ENCODE peak calls at places on chromosomes 11 and 22, in four cellular contexts. One of them, this sample, is unnamed.

GRCh38 chr11:72762641-72763304 is 10.6 kb upstream of the ARAP1 start:
- DNase-seq in heart left ventricle: no peak
- DNase-seq in CD4-positive, CD25-positive, alpha-beta regulatory T cell: no peak
- DNase-seq in esophagus squamous epithelium: no peak
- DNase-seq in this sample: no peak

GRCh38 chr11:44885919-44886318 is 64.8 kb downstream of the TP53I11 start:
- DNase-seq in CD4-positive, CD25-positive, alpha-beta regulatory T cell: no peak
- DNase-seq in esophagus squamous epithelium: no peak
- DNase-seq in heart left ventricle: no peak
- DNase-seq in this sample: no peak

GRCh38 chr22:36352775-36353507 is 34.8 kb downstream of the MYH9 start:
- DNase-seq in esophagus squamous epithelium: no peak
- DNase-seq in CD4-positive, CD25-positive, alpha-beta regulatory T cell: peak
- DNase-seq in heart left ventricle: peak
- DNase-seq in this sample: peak

GRCh38 chr11:109209572-109209971 is 212.4 kb upstream of the C11orf87 start:
- DNase-seq in esophagus squamous epithelium: no peak
- DNase-seq in CD4-positive, CD25-positive, alpha-beta regulatory T cell: no peak
- DNase-seq in heart left ventricle: no peak
- DNase-seq in this sample: no peak

GRCh38 chr11:27456140-27456801 is 16.3 kb downstream of the LGR4 start:
- DNase-seq in esophagus squamous epithelium: no peak
- DNase-seq in CD4-positive, CD25-positive, alpha-beta regulatory T cell: no peak
- DNase-seq in heart left ventricle: no peak
- DNase-seq in this sample: no peak

GRCh38 chr11:45025716-45026492 is 75.2 kb upstream of the TP53I11 start:
- DNase-seq in CD4-positive, CD25-positive, alpha-beta regulatory T cell: no peak
- DNase-seq in esophagus squamous epithelium: no peak
- DNase-seq in heart left ventricle: peak
- DNase-seq in this sample: peak

GRCh38 chr11:35088676-35089075 is 50.3 kb upstream of the CD44 start:
- DNase-seq in esophagus squamous epithelium: no peak
- DNase-seq in heart left ventricle: no peak
- DNase-seq in CD4-positive, CD25-positive, alpha-beta regulatory T cell: no peak
- DNase-seq in this sample: no peak

GRCh38 chr11:87173185-87174039 is 135.7 kb downstream of the TMEM135 start:
- DNase-seq in esophagus squamous epithelium: no peak
- DNase-seq in heart left ventricle: no peak
- DNase-seq in CD4-positive, CD25-positive, alpha-beta regulatory T cell: no peak
- DNase-seq in this sample: no peak

GRCh38 chr22:42893366-42894150 is 36.5 kb upstream of the ARFGAP3 start:
- DNase-seq in esophagus squamous epithelium: no peak
- DNase-seq in heart left ventricle: no peak
- DNase-seq in CD4-positive, CD25-positive, alpha-beta regulatory T cell: no peak
- DNase-seq in this sample: no peak

GRCh38 chr11:48900131-48900800 is 83.4 kb downstream of the TRIM51G start:
- DNase-seq in heart left ventricle: no peak
- DNase-seq in esophagus squamous epithelium: no peak
- DNase-seq in CD4-positive, CD25-positive, alpha-beta regulatory T cell: no peak
- DNase-seq in this sample: no peak

GRCh38 chr11:118224512-118225180 is at the start of gene JAML:
- DNase-seq in heart left ventricle: no peak
- DNase-seq in CD4-positive, CD25-positive, alpha-beta regulatory T cell: peak
- DNase-seq in esophagus squamous epithelium: no peak
- DNase-seq in this sample: peak

GRCh38 chr11:497565-498296 is 9.3 kb downstream of the RNH1 start:
- DNase-seq in heart left ventricle: peak
- DNase-seq in CD4-positive, CD25-positive, alpha-beta regulatory T cell: no peak
- DNase-seq in esophagus squamous epithelium: no peak
- DNase-seq in this sample: no peak

GRCh38 chr11:46332568-46333128 is 14.6 kb upstream of the DGKZ start:
- DNase-seq in esophagus squamous epithelium: no peak
- DNase-seq in CD4-positive, CD25-positive, alpha-beta regulatory T cell: peak
- DNase-seq in heart left ventricle: no peak
- DNase-seq in this sample: peak

GRCh38 chr11:27642954-27643353 is 57.3 kb downstream of the BDNF start:
- DNase-seq in CD4-positive, CD25-positive, alpha-beta regulatory T cell: no peak
- DNase-seq in esophagus squamous epithelium: no peak
- DNase-seq in heart left ventricle: no peak
- DNase-seq in this sample: no peak

GRCh38 chr11:2664886-2665746 is 34.7 kb downstream of the KCNQ1OT1 start:
- DNase-seq in CD4-positive, CD25-positive, alpha-beta regulatory T cell: no peak
- DNase-seq in esophagus squamous epithelium: no peak
- DNase-seq in heart left ventricle: no peak
- DNase-seq in this sample: no peak

GRCh38 chr11:8219257-8220021 is 44.2 kb downstream of the LMO1 start:
- DNase-seq in esophagus squamous epithelium: no peak
- DNase-seq in CD4-positive, CD25-positive, alpha-beta regulatory T cell: no peak
- DNase-seq in heart left ventricle: peak
- DNase-seq in this sample: no peak

GRCh38 chr11:104319396-104319795 is 155.4 kb upstream of the PDGFD start:
- DNase-seq in heart left ventricle: no peak
- DNase-seq in CD4-positive, CD25-positive, alpha-beta regulatory T cell: no peak
- DNase-seq in esophagus squamous epithelium: no peak
- DNase-seq in this sample: no peak

GRCh38 chr11:118895093-118896039 is 11.7 kb downstream of the CXCR5 start:
- DNase-seq in heart left ventricle: no peak
- DNase-seq in CD4-positive, CD25-positive, alpha-beta regulatory T cell: peak
- DNase-seq in esophagus squamous epithelium: no peak
- DNase-seq in this sample: peak

GRCh38 chr22:49010086-49010863 is 817.4 kb downstream of the BRD1 start:
- DNase-seq in heart left ventricle: peak
- DNase-seq in esophagus squamous epithelium: no peak
- DNase-seq in CD4-positive, CD25-positive, alpha-beta regulatory T cell: no peak
- DNase-seq in this sample: no peak

GRCh38 chr11:94131363-94132115 is 2.9 kb downstream of the PANX1 start:
- DNase-seq in CD4-positive, CD25-positive, alpha-beta regulatory T cell: no peak
- DNase-seq in esophagus squamous epithelium: no peak
- DNase-seq in heart left ventricle: peak
- DNase-seq in this sample: no peak

GRCh38 chr11:94132152-94132558 is 3.5 kb downstream of the PANX1 start:
- DNase-seq in heart left ventricle: no peak
- DNase-seq in esophagus squamous epithelium: no peak
- DNase-seq in CD4-positive, CD25-positive, alpha-beta regulatory T cell: no peak
- DNase-seq in this sample: no peak

GRCh38 chr11:94132823-94133408 is 4.3 kb downstream of the PANX1 start:
- DNase-seq in heart left ventricle: no peak
- DNase-seq in CD4-positive, CD25-positive, alpha-beta regulatory T cell: no peak
- DNase-seq in esophagus squamous epithelium: no peak
- DNase-seq in this sample: no peak

GRCh38 chr11:94133752-94134151 is 5.1 kb downstream of the PANX1 start:
- DNase-seq in CD4-positive, CD25-positive, alpha-beta regulatory T cell: no peak
- DNase-seq in esophagus squamous epithelium: no peak
- DNase-seq in heart left ventricle: no peak
- DNase-seq in this sample: no peak

GRCh38 chr11:94134651-94135512 is 6.2 kb downstream of the PANX1 start:
- DNase-seq in CD4-positive, CD25-positive, alpha-beta regulatory T cell: no peak
- DNase-seq in esophagus squamous epithelium: no peak
- DNase-seq in heart left ventricle: peak
- DNase-seq in this sample: no peak
- H3K4me3 ChIP-seq in CD4-positive, CD25-positive, alpha-beta regulatory T cell: no peak
- H3K4me3 ChIP-seq in esophagus squamous epithelium: no peak
- H3K4me3 ChIP-seq in heart left ventricle: no peak
- H3K4me3 ChIP-seq in this sample: no peak

DNA sequence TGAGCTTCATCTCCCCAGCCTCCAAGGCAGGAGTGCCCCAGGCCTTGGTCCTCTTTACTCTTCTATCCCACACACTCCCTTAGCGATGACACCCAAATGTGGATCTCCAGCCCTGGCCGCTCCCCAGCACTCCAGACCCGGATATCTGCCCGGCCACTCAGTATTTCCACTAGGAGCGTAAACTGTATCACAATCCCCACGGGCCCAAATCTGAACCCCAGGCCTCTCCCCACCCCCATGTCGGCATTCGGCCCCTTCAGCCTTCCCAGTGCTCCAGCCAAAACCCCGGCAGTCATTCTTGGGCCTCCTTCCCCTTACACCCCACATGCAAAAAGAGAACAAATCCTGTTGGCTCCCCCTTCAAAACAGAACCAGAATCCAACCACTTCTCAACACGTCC is 20.8 kb downstream of the WNT11 start:
- DNase-seq in esophagus squamous epithelium: no peak
- DNase-seq in heart left ventricle: no peak
- DNase-seq in CD4-positive, CD25-positive, alpha-beta regulatory T cell: no peak
- DNase-seq in this sample: no peak
- H3K27ac ChIP-seq in esophagus squamous epithelium: peak
- H3K27ac ChIP-seq in heart left ventricle: no peak
- H3K27ac ChIP-seq in CD4-positive, CD25-positive, alpha-beta regulatory T cell: no peak
- H3K27ac ChIP-seq in this sample: no peak

GRCh38 chr22:27970596-27971220 is 51.7 kb upstream of the PITPNB start:
- DNase-seq in heart left ventricle: no peak
- DNase-seq in CD4-positive, CD25-positive, alpha-beta regulatory T cell: no peak
- DNase-seq in esophagus squamous epithelium: no peak
- DNase-seq in this sample: no peak
- H3K4me3 ChIP-seq in heart left ventricle: no peak
- H3K4me3 ChIP-seq in CD4-positive, CD25-positive, alpha-beta regulatory T cell: no peak
- H3K4me3 ChIP-seq in esophagus squamous epithelium: no peak
- H3K4me3 ChIP-seq in this sample: no peak

DNA sequence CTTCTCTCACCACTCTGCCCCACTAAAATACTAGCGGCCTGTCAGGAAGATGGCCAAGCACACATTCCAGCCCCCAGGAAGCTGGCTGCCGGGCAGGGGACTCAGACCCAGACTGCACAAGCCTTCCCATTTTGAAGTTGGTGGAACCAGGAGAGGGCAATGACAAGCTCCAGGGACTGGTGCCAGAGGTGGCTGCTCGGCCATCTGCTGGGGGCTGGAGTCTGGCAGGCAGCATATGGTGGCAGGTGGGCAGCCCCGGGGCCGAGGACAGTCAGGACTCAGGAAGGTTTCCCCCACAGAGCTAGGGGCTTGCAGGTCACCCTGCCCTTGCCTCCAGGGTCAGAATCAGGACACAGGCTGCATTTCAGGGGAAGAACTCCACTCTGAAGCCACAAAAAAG is 22.6 kb downstream of the KCNJ5 start:
- DNase-seq in CD4-positive, CD25-positive, alpha-beta regulatory T cell: no peak
- DNase-seq in esophagus squamous epithelium: no peak
- DNase-seq in heart left ventricle: no peak
- DNase-seq in this sample: no peak
- H3K27ac ChIP-seq in CD4-positive, CD25-positive, alpha-beta regulatory T cell: no peak
- H3K27ac ChIP-seq in esophagus squamous epithelium: no peak
- H3K27ac ChIP-seq in heart left ventricle: no peak
- H3K27ac ChIP-seq in this sample: no peak

DNA sequence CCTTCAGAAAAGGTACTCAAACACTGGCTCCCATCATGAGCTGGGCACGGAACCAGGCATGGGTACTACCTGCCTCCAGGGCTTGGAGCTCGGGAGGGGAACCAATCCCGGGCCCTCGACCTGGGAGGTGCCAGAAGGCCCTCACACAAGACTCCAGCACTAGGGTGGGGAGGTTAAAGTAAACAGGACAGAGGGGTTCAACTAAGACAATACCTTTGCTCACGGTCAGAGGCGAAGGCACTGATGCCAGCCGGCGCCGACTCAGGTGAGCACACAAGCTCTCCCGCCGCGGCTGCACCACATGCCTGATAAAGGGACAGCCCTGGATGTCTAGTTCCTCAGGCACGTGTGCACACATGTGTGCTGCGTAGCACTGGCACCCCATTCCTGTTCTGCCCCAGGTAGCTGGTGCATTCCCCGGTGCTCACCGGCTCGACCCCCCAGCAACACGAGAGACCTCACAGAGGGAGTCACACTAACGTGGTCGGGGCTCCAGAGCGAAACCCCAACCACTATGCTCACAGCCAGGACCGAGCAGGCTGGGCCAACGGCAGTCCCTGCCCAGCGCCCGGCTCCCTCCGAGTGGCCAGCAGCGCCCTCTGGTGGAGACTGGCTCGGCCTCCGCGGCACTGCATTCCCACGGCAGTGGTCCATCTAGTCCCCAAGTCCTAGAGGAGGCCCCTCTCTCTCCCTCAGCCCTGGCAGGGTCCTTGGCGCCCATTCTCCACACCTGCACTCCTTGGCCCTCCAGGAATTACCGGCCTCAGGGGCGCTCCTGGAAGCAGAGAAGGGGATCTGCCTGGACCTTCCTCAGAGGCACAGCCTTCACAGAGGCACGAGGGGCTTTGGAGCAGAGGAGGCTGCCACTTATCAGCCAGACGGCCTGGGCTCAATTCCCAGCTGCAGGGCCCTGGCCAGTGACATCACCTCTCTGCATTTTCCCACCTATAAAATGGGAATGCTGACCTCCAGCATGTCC is 28.8 kb upstream of the MOB2 start:
- DNase-seq in CD4-positive, CD25-positive, alpha-beta regulatory T cell: peak
- DNase-seq in esophagus squamous epithelium: no peak
- DNase-seq in heart left ventricle: peak
- DNase-seq in this sample: peak
- H3K4me3 ChIP-seq in CD4-positive, CD25-positive, alpha-beta regulatory T cell: no peak
- H3K4me3 ChIP-seq in esophagus squamous epithelium: no peak
- H3K4me3 ChIP-seq in heart left ventricle: no peak
- H3K4me3 ChIP-seq in this sample: no peak

GRCh38 chr22:31296258-31296657 is 4.0 kb upstream of the PIK3IP1 start:
- DNase-seq in CD4-positive, CD25-positive, alpha-beta regulatory T cell: no peak
- DNase-seq in esophagus squamous epithelium: no peak
- DNase-seq in heart left ventricle: no peak
- DNase-seq in this sample: no peak

GRCh38 chr22:31291403-31291715 is 929 bp downstream of the PIK3IP1 start:
- DNase-seq in esophagus squamous epithelium: no peak
- DNase-seq in heart left ventricle: no peak
- DNase-seq in CD4-positive, CD25-positive, alpha-beta regulatory T cell: no peak
- DNase-seq in this sample: no peak

GRCh38 chr22:31295831-31296230 is 3.5 kb upstream of the PIK3IP1 start:
- DNase-seq in CD4-positive, CD25-positive, alpha-beta regulatory T cell: no peak
- DNase-seq in heart left ventricle: no peak
- DNase-seq in esophagus squamous epithelium: no peak
- DNase-seq in this sample: no peak

GRCh38 chr22:31291716-31292644 is at the start of gene PIK3IP1:
- DNase-seq in heart left ventricle: peak
- DNase-seq in CD4-positive, CD25-positive, alpha-beta regulatory T cell: peak
- DNase-seq in esophagus squamous epithelium: peak
- DNase-seq in this sample: peak

DNA sequence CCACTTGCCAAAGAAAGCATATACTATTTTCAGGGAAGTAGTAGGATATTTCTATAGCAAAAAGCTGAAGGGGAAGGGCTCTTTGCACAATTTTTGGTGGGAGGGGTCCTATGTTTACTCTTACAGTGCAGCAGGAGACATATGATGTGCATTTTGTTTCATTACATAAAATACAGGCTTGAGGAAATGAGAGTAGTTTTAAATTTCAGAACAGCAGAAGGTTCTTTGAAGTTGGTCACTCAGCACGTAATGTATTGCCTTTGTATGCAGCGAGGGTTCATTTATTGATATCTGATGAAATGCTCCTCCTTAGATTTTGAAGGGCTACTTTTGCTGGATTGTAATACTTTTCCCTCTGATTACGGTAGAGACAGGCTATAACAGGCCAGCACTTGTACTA is 3.1 kb upstream of the PIK3IP1 start:
- DNase-seq in heart left ventricle: no peak
- DNase-seq in esophagus squamous epithelium: no peak
- DNase-seq in CD4-positive, CD25-positive, alpha-beta regulatory T cell: no peak
- DNase-seq in this sample: no peak
- H3K27ac ChIP-seq in heart left ventricle: peak
- H3K27ac ChIP-seq in esophagus squamous epithelium: peak
- H3K27ac ChIP-seq in CD4-positive, CD25-positive, alpha-beta regulatory T cell: peak
- H3K27ac ChIP-seq in this sample: peak

GRCh38 chr11:131912127-131912526 is 541.7 kb downstream of the NTM start:
- DNase-seq in CD4-positive, CD25-positive, alpha-beta regulatory T cell: no peak
- DNase-seq in esophagus squamous epithelium: no peak
- DNase-seq in heart left ventricle: no peak
- DNase-seq in this sample: no peak
- H3K4me3 ChIP-seq in CD4-positive, CD25-positive, alpha-beta regulatory T cell: no peak
- H3K4me3 ChIP-seq in esophagus squamous epithelium: peak
- H3K4me3 ChIP-seq in heart left ventricle: peak
- H3K4me3 ChIP-seq in this sample: no peak

GRCh38 chr22:26648011-26648497 is 9.3 kb upstream of the MIAT start:
- DNase-seq in CD4-positive, CD25-positive, alpha-beta regulatory T cell: peak
- DNase-seq in esophagus squamous epithelium: no peak
- DNase-seq in heart left ventricle: no peak
- DNase-seq in this sample: peak
- H3K27ac ChIP-seq in CD4-positive, CD25-positive, alpha-beta regulatory T cell: peak
- H3K27ac ChIP-seq in esophagus squamous epithelium: no peak
- H3K27ac ChIP-seq in heart left ventricle: no peak
- H3K27ac ChIP-seq in this sample: no peak